ENCODE peak calls at places on chromosomes 16 and 17, in ten cellular contexts. Y, X, I, R, S, Z, H, O, C and J are unnamed samples.

GRCh38 chr17:10144456-10144855 is 54.0 kb downstream of the GAS7 start:
- DNase-seq in Y (no peak), X (no peak), I (no peak), R (no peak), S (no peak), Z (no peak), H (no peak), O (no peak), C (no peak), J (no peak)

GRCh38 chr17:46045639-46046038 is 46.6 kb downstream of the STH start:
- DNase-seq in Y (no peak), X (no peak), I (no peak), R (no peak), S (no peak), Z (no peak), H (peak), O (no peak), C (no peak), J (no peak)

GRCh38 chr16:77183137-77183536 is 7.9 kb upstream of the MON1B start:
- DNase-seq in Y (no peak), X (no peak), I (no peak), R (no peak), S (no peak), Z (no peak), H (no peak), O (no peak), C (no peak), J (no peak)

GRCh38 chr17:62163847-62164246 is 98.8 kb upstream of the MED13 start:
- DNase-seq in Y (no peak), X (no peak), I (no peak), R (peak), S (peak), Z (no peak), H (no peak), O (no peak), C (no peak), J (no peak)

GRCh38 chr17:66549312-66549705 is 246.9 kb downstream of the PRKCA start:
- DNase-seq in Y (no peak), X (no peak), I (peak), R (no peak), S (no peak), Z (no peak), H (no peak), O (no peak), C (no peak), J (no peak)

GRCh38 chr16:81243927-81244326 is 5.4 kb downstream of the BCO1 start:
- DNase-seq in Y (no peak), X (no peak), I (no peak), R (no peak), S (no peak), Z (no peak), H (no peak), O (no peak), C (no peak), J (no peak)

GRCh38 chr17:57915980-57916757 is 39.0 kb downstream of the CUEDC1 start:
- DNase-seq in Y (no peak), X (no peak), I (no peak), R (no peak), S (no peak), Z (no peak), H (no peak), O (no peak), C (no peak), J (no peak)

GRCh38 chr16:67800252-67801046 is 5.9 kb downstream of the RANBP10 start:
- DNase-seq in Y (no peak), X (no peak), I (peak), R (no peak), S (no peak), Z (no peak), H (no peak), O (no peak), C (no peak), J (no peak)

GRCh38 chr16:1640261-1640956 is 28.2 kb downstream of the CRAMP1 start:
- DNase-seq in Y (no peak), X (no peak), I (no peak), R (no peak), S (no peak), Z (no peak), H (no peak), O (no peak), C (no peak), J (no peak)

GRCh38 chr16:87790278-87791023 is 24.7 kb upstream of the KLHDC4 start:
- DNase-seq in Y (no peak), X (peak), I (no peak), R (peak), S (no peak), Z (no peak), H (no peak), O (peak), C (peak), J (no peak)

GRCh38 chr16:26795184-26795583 is 271.5 kb upstream of the C16orf82 start:
- DNase-seq in Y (no peak), X (no peak), I (no peak), R (no peak), S (no peak), Z (no peak), H (peak), O (no peak), C (no peak), J (no peak)

GRCh38 chr16:58128721-58129096 is 472 bp downstream of the CFAP20 start:
- DNase-seq in Y (no peak), X (no peak), I (no peak), R (no peak), S (peak), Z (peak), H (no peak), O (no peak), C (no peak), J (no peak)

GRCh38 chr17:20008242-20009051 is 712 bp upstream of the SPECC1 start:
- DNase-seq in Y (no peak), X (peak), I (no peak), R (no peak), S (peak), Z (no peak), H (no peak), O (peak), C (peak), J (peak)